ENCODE peak calls at places on chromosome 7, in six cellular contexts. One of them, this sample, is unnamed.

GRCh38 chr7:116236020-116236630 is 25.8 kb downstream of the TES start:
- DNase-seq in epithelial cell of proximal tubule: no peak
- DNase-seq in MM.1S: peak
- DNase-seq in transverse colon: peak
- DNase-seq in NCI-H1417 treated with DMSO at 0.1 percent for 48 hours: peak
- DNase-seq in fibroblast of mammary gland: peak
- DNase-seq in this sample: peak

GRCh38 chr7:82441916-82442478 is 1.6 kb downstream of the CACNA2D1 start:
- DNase-seq in MM.1S: no peak
- DNase-seq in transverse colon: no peak
- DNase-seq in fibroblast of mammary gland: peak
- DNase-seq in epithelial cell of proximal tubule: no peak
- DNase-seq in NCI-H1417 treated with DMSO at 0.1 percent for 48 hours: peak
- DNase-seq in this sample: no peak

GRCh38 chr7:101896312-101896711 is 78.9 kb downstream of the CUX1 start:
- DNase-seq in NCI-H1417 treated with DMSO at 0.1 percent for 48 hours: no peak
- DNase-seq in epithelial cell of proximal tubule: no peak
- DNase-seq in transverse colon: no peak
- DNase-seq in MM.1S: no peak
- DNase-seq in fibroblast of mammary gland: no peak
- DNase-seq in this sample: no peak

GRCh38 chr7:18402488-18403183 is 92.9 kb upstream of the HDAC9 start:
- DNase-seq in transverse colon: no peak
- DNase-seq in epithelial cell of proximal tubule: no peak
- DNase-seq in NCI-H1417 treated with DMSO at 0.1 percent for 48 hours: no peak
- DNase-seq in fibroblast of mammary gland: peak
- DNase-seq in MM.1S: no peak
- DNase-seq in this sample: no peak

GRCh38 chr7:6606866-6607583 is 8.4 kb upstream of the ZNF853 start:
- DNase-seq in NCI-H1417 treated with DMSO at 0.1 percent for 48 hours: no peak
- DNase-seq in MM.1S: no peak
- DNase-seq in fibroblast of mammary gland: no peak
- DNase-seq in transverse colon: no peak
- DNase-seq in epithelial cell of proximal tubule: no peak
- DNase-seq in this sample: no peak

GRCh38 chr7:42227523-42227922 is 9.5 kb downstream of the GLI3 start:
- DNase-seq in NCI-H1417 treated with DMSO at 0.1 percent for 48 hours: no peak
- DNase-seq in fibroblast of mammary gland: no peak
- DNase-seq in epithelial cell of proximal tubule: no peak
- DNase-seq in transverse colon: no peak
- DNase-seq in MM.1S: peak
- DNase-seq in this sample: peak

GRCh38 chr7:52168085-52168484 is 851.5 kb upstream of the COBL start:
- DNase-seq in transverse colon: no peak
- DNase-seq in MM.1S: no peak
- DNase-seq in NCI-H1417 treated with DMSO at 0.1 percent for 48 hours: no peak
- DNase-seq in fibroblast of mammary gland: no peak
- DNase-seq in epithelial cell of proximal tubule: no peak
- DNase-seq in this sample: no peak

GRCh38 chr7:92735707-92736106 is 100.7 kb downstream of the CDK6 start:
- DNase-seq in MM.1S: no peak
- DNase-seq in epithelial cell of proximal tubule: no peak
- DNase-seq in fibroblast of mammary gland: peak
- DNase-seq in NCI-H1417 treated with DMSO at 0.1 percent for 48 hours: no peak
- DNase-seq in transverse colon: no peak
- DNase-seq in this sample: no peak

GRCh38 chr7:128833148-128833938 is 3.1 kb downstream of the FLNC start:
- DNase-seq in fibroblast of mammary gland: peak
- DNase-seq in MM.1S: no peak
- DNase-seq in transverse colon: peak
- DNase-seq in epithelial cell of proximal tubule: no peak
- DNase-seq in NCI-H1417 treated with DMSO at 0.1 percent for 48 hours: no peak
- DNase-seq in this sample: no peak

GRCh38 chr7:73526892-73527821 is 5.1 kb upstream of the BAZ1B start:
- DNase-seq in epithelial cell of proximal tubule: no peak
- DNase-seq in NCI-H1417 treated with DMSO at 0.1 percent for 48 hours: peak
- DNase-seq in transverse colon: no peak
- DNase-seq in fibroblast of mammary gland: no peak
- DNase-seq in MM.1S: peak
- DNase-seq in this sample: no peak

GRCh38 chr7:76054129-76055120 is 6.5 kb downstream of the MDH2 start:
- DNase-seq in NCI-H1417 treated with DMSO at 0.1 percent for 48 hours: peak
- DNase-seq in fibroblast of mammary gland: peak
- DNase-seq in MM.1S: no peak
- DNase-seq in transverse colon: no peak
- DNase-seq in epithelial cell of proximal tubule: peak
- DNase-seq in this sample: no peak

GRCh38 chr7:45973725-45974532 is 52.9 kb upstream of the IGFBP3 start:
- DNase-seq in fibroblast of mammary gland: no peak
- DNase-seq in MM.1S: no peak
- DNase-seq in transverse colon: no peak
- DNase-seq in NCI-H1417 treated with DMSO at 0.1 percent for 48 hours: no peak
- DNase-seq in epithelial cell of proximal tubule: no peak
- DNase-seq in this sample: no peak

GRCh38 chr7:107029061-107029763 is 15.3 kb upstream of the PRKAR2B start:
- DNase-seq in transverse colon: no peak
- DNase-seq in fibroblast of mammary gland: peak
- DNase-seq in MM.1S: no peak
- DNase-seq in epithelial cell of proximal tubule: no peak
- DNase-seq in NCI-H1417 treated with DMSO at 0.1 percent for 48 hours: no peak
- DNase-seq in this sample: no peak